ENCODE peak calls at places on chromosomes 4 and X, in nine cellular contexts. One of them, this sample, is unnamed.

GRCh38 chr4:56134272-56134671 is 185.5 kb downstream of the CEP135 start:
- DNase-seq in H4: peak; percentile 83
- DNase-seq in GM23338: peak; percentile 53
- DNase-seq in uterus: no peak
- DNase-seq in esophagus squamous epithelium: no peak
- DNase-seq in AG04450: peak; percentile 60
- DNase-seq in lower lobe of right lung: no peak
- DNase-seq in erythroblast: peak; percentile 81
- DNase-seq in activated CD4-positive, alpha-beta T cell treated with anti-CD3 and anti-CD28 coated beads, Interleukin-2, amount 10 ng/mL, durations not matched to agents 7 days and 5 days: no peak
- DNase-seq in this sample: peak; percentile 5

GRCh38 chrX:136767104-136767941 is 13.4 kb downstream of the ARHGEF6 start:
- DNase-seq in H4: peak; percentile 57
- DNase-seq in GM23338: peak; percentile 72
- DNase-seq in uterus: peak; percentile 54
- DNase-seq in esophagus squamous epithelium: no peak
- DNase-seq in AG04450: no peak
- DNase-seq in lower lobe of right lung: peak; percentile 79
- DNase-seq in erythroblast: peak; percentile 78
- DNase-seq in activated CD4-positive, alpha-beta T cell treated with anti-CD3 and anti-CD28 coated beads, Interleukin-2, amount 10 ng/mL, durations not matched to agents 7 days and 5 days: peak; percentile 55
- DNase-seq in this sample: peak; percentile 13

GRCh38 chrX:135649561-135649960 is 63.9 kb upstream of the CT45A1 start:
- DNase-seq in H4: no peak
- DNase-seq in GM23338: no peak
- DNase-seq in uterus: no peak
- DNase-seq in esophagus squamous epithelium: no peak
- DNase-seq in AG04450: no peak
- DNase-seq in lower lobe of right lung: no peak
- DNase-seq in erythroblast: no peak
- DNase-seq in activated CD4-positive, alpha-beta T cell treated with anti-CD3 and anti-CD28 coated beads, Interleukin-2, amount 10 ng/mL, durations not matched to agents 7 days and 5 days: no peak
- DNase-seq in this sample: no peak

GRCh38 chrX:149881081-149881711 is at the start of gene MAGEA8:
- DNase-seq in H4: no peak
- DNase-seq in GM23338: peak; percentile 54
- DNase-seq in uterus: no peak
- DNase-seq in esophagus squamous epithelium: no peak
- DNase-seq in AG04450: no peak
- DNase-seq in lower lobe of right lung: no peak
- DNase-seq in erythroblast: peak; percentile 21
- DNase-seq in activated CD4-positive, alpha-beta T cell treated with anti-CD3 and anti-CD28 coated beads, Interleukin-2, amount 10 ng/mL, durations not matched to agents 7 days and 5 days: no peak
- DNase-seq in this sample: peak; percentile 20

GRCh38 chr4:136861081-136861480 is 671.2 kb downstream of the PCDH18 start:
- DNase-seq in H4: no peak
- DNase-seq in GM23338: peak; percentile 1
- DNase-seq in uterus: no peak
- DNase-seq in esophagus squamous epithelium: no peak
- DNase-seq in AG04450: no peak
- DNase-seq in lower lobe of right lung: no peak
- DNase-seq in erythroblast: no peak
- DNase-seq in activated CD4-positive, alpha-beta T cell treated with anti-CD3 and anti-CD28 coated beads, Interleukin-2, amount 10 ng/mL, durations not matched to agents 7 days and 5 days: no peak
- DNase-seq in this sample: no peak

GRCh38 chr4:95107635-95108034 is 349.9 kb downstream of the BMPR1B start:
- DNase-seq in H4: no peak
- DNase-seq in GM23338: no peak
- DNase-seq in uterus: no peak
- DNase-seq in esophagus squamous epithelium: no peak
- DNase-seq in AG04450: no peak
- DNase-seq in lower lobe of right lung: no peak
- DNase-seq in erythroblast: no peak
- DNase-seq in activated CD4-positive, alpha-beta T cell treated with anti-CD3 and anti-CD28 coated beads, Interleukin-2, amount 10 ng/mL, durations not matched to agents 7 days and 5 days: no peak
- DNase-seq in this sample: no peak

GRCh38 chrX:120791013-120791643 is 84.5 kb downstream of the CT47B1 start:
- DNase-seq in H4: peak; percentile 87
- DNase-seq in GM23338: no peak
- DNase-seq in uterus: peak; percentile 27
- DNase-seq in esophagus squamous epithelium: no peak
- DNase-seq in AG04450: no peak
- DNase-seq in lower lobe of right lung: no peak
- DNase-seq in erythroblast: no peak
- DNase-seq in activated CD4-positive, alpha-beta T cell treated with anti-CD3 and anti-CD28 coated beads, Interleukin-2, amount 10 ng/mL, durations not matched to agents 7 days and 5 days: no peak
- DNase-seq in this sample: no peak

GRCh38 chrX:125175991-125176390 is 143.7 kb upstream of the TEX13C start:
- DNase-seq in H4: no peak
- DNase-seq in GM23338: no peak
- DNase-seq in uterus: no peak
- DNase-seq in esophagus squamous epithelium: no peak
- DNase-seq in AG04450: no peak
- DNase-seq in lower lobe of right lung: no peak
- DNase-seq in erythroblast: no peak
- DNase-seq in activated CD4-positive, alpha-beta T cell treated with anti-CD3 and anti-CD28 coated beads, Interleukin-2, amount 10 ng/mL, durations not matched to agents 7 days and 5 days: no peak
- DNase-seq in this sample: no peak

GRCh38 chr4:133152801-133153526 is 3.9 kb downstream of the PCDH10 start:
- DNase-seq in H4: no peak
- DNase-seq in GM23338: peak; percentile 8
- DNase-seq in uterus: no peak
- DNase-seq in esophagus squamous epithelium: no peak
- DNase-seq in AG04450: no peak
- DNase-seq in lower lobe of right lung: no peak
- DNase-seq in erythroblast: no peak
- DNase-seq in activated CD4-positive, alpha-beta T cell treated with anti-CD3 and anti-CD28 coated beads, Interleukin-2, amount 10 ng/mL, durations not matched to agents 7 days and 5 days: no peak
- DNase-seq in this sample: peak; percentile 1

GRCh38 chr4:173346074-173346473 is 11.9 kb upstream of the HMGB2 start:
- DNase-seq in H4: no peak
- DNase-seq in GM23338: no peak
- DNase-seq in uterus: no peak
- DNase-seq in esophagus squamous epithelium: no peak
- DNase-seq in AG04450: no peak
- DNase-seq in lower lobe of right lung: no peak
- DNase-seq in erythroblast: no peak
- DNase-seq in activated CD4-positive, alpha-beta T cell treated with anti-CD3 and anti-CD28 coated beads, Interleukin-2, amount 10 ng/mL, durations not matched to agents 7 days and 5 days: no peak
- DNase-seq in this sample: no peak

GRCh38 chr4:165383757-165384156 is 4.9 kb downstream of the CPE start:
- DNase-seq in H4: no peak
- DNase-seq in GM23338: no peak
- DNase-seq in uterus: no peak
- DNase-seq in esophagus squamous epithelium: no peak
- DNase-seq in AG04450: no peak
- DNase-seq in lower lobe of right lung: no peak
- DNase-seq in erythroblast: no peak
- DNase-seq in activated CD4-positive, alpha-beta T cell treated with anti-CD3 and anti-CD28 coated beads, Interleukin-2, amount 10 ng/mL, durations not matched to agents 7 days and 5 days: no peak
- DNase-seq in this sample: no peak

GRCh38 chr4:75194180-75194579 is 261.3 kb downstream of the PARM1 start:
- DNase-seq in H4: no peak
- DNase-seq in GM23338: no peak
- DNase-seq in uterus: no peak
- DNase-seq in esophagus squamous epithelium: no peak
- DNase-seq in AG04450: no peak
- DNase-seq in lower lobe of right lung: no peak
- DNase-seq in erythroblast: no peak
- DNase-seq in activated CD4-positive, alpha-beta T cell treated with anti-CD3 and anti-CD28 coated beads, Interleukin-2, amount 10 ng/mL, durations not matched to agents 7 days and 5 days: no peak
- DNase-seq in this sample: no peak

This sample was measured in HuH-7.